ENCODE peak calls at places on chromosomes 16 and 17, in ten cellular contexts. Y is left kidney; G is activated CD8-positive, alpha-beta memory T cell treated with anti-CD3 and anti-CD28 coated beads for 1 hour; M is fibroblast of lung; T is AG04449; J is keratinocyte; H is GF-D8; D is A549; C is suprapubic skin; X is HuH-7.5. I is an unnamed sample.
A peak's percentile ranks its signal among the peaks of the same experiment; 100 is the strongest.

GRCh38 chr16:61926766-61927165 is 109.5 kb downstream of the CDH8 start:
- DNase-seq in Y (peak; percentile 24), G (no peak), M (no peak), T (no peak), J (no peak), H (no peak), D (no peak), C (no peak), X (no peak), I (no peak)

GRCh38 chr16:50446861-50447260 is 78.1 kb upstream of the BRD7 start:
- DNase-seq in Y (no peak), G (no peak), M (no peak), T (no peak), J (no peak), H (no peak), D (no peak), C (peak; percentile 57), X (no peak), I (no peak)

GRCh38 chr16:71911121-71911520 is 15.8 kb downstream of the IST1 start:
- DNase-seq in Y (no peak), G (no peak), M (no peak), T (no peak), J (no peak), H (no peak), D (no peak), C (no peak), X (no peak), I (no peak)

GRCh38 chr16:88305176-88305575 is 77.6 kb upstream of the ZNF469 start:
- DNase-seq in Y (no peak), G (no peak), M (no peak), T (no peak), J (no peak), H (no peak), D (no peak), C (no peak), X (no peak), I (no peak)

GRCh38 chr17:48492401-48493298 is 38.2 kb downstream of the HOXB1 start:
- DNase-seq in Y (peak; percentile 96), G (peak; percentile 17), M (peak; percentile 89), T (no peak), J (no peak), H (no peak), D (peak; percentile 66), C (peak; percentile 80), X (peak; percentile 64), I (no peak)

GRCh38 chr17:51860934-51861561 is 297.5 kb downstream of the CA10 start:
- DNase-seq in Y (peak; percentile 83), G (no peak), M (no peak), T (no peak), J (peak; percentile 19), H (no peak), D (peak; percentile 50), C (no peak), X (peak; percentile 17), I (no peak)

GRCh38 chr16:629289-630023 is 1.3 kb upstream of the WFIKKN1 start:
- DNase-seq in Y (peak; percentile 79), G (no peak), M (no peak), T (no peak), J (no peak), H (no peak), D (no peak), C (peak; percentile 63), X (no peak), I (no peak)

GRCh38 chr17:68516732-68517131 is 4.5 kb downstream of the PRKAR1A start:
- DNase-seq in Y (no peak), G (no peak), M (no peak), T (no peak), J (no peak), H (no peak), D (no peak), C (no peak), X (no peak), I (no peak)

GRCh38 chr16:17457997-17458396 is 12.8 kb downstream of the XYLT1 start:
- DNase-seq in Y (no peak), G (no peak), M (no peak), T (no peak), J (no peak), H (no peak), D (no peak), C (no peak), X (no peak), I (no peak)

GRCh38 chr17:45794840-45795239 is 10.7 kb downstream of the CRHR1 start:
- DNase-seq in Y (no peak), G (no peak), M (no peak), T (no peak), J (no peak), H (no peak), D (peak; percentile 49), C (no peak), X (no peak), I (no peak)

GRCh38 chr17:71975998-71976649 is 144.7 kb upstream of the SOX9 start:
- DNase-seq in Y (peak; percentile 37), G (no peak), M (peak; percentile 98), T (peak; percentile 7), J (peak; percentile 92), H (no peak), D (peak; percentile 85), C (peak; percentile 93), X (no peak), I (no peak)

GRCh38 chr16:14502932-14503741 is 126.9 kb downstream of the PARN start:
- DNase-seq in Y (no peak), G (no peak), M (peak; percentile 42), T (no peak), J (peak; percentile 40), H (no peak), D (no peak), C (no peak), X (no peak), I (no peak)

GRCh38 chr17:30230596-30231125 is 4.8 kb downstream of the SLC6A4 start:
- DNase-seq in Y (no peak), G (no peak), M (no peak), T (no peak), J (no peak), H (no peak), D (no peak), C (no peak), X (no peak), I (no peak)

GRCh38 chr17:37490022-37490587 is 414 bp downstream of the DUSP14 start:
- DNase-seq in Y (peak; percentile 95), G (peak; percentile 37), M (peak; percentile 54), T (no peak), J (no peak), H (peak; percentile 27), D (peak; percentile 59), C (peak; percentile 87), X (no peak), I (no peak)

GRCh38 chr17:33981713-33982601 is 273.1 kb upstream of the CCL2 start:
- DNase-seq in Y (peak; percentile 68), G (no peak), M (no peak), T (no peak), J (no peak), H (no peak), D (no peak), C (no peak), X (no peak), I (no peak)

I was measured in iPS DF 19.7.